ENCODE peak calls at places on chromosomes 1 and 21, in seven cellular contexts. One of them, this sample, is unnamed.

GRCh38 chr1:17274186-17275170 is 25.6 kb downstream of the PADI3 start:
- DNase-seq in heart right ventricle: no peak
- DNase-seq in PC-9: peak
- DNase-seq in HepG2: peak
- DNase-seq in brain microvascular endothelial cell: peak
- DNase-seq in heart left ventricle: no peak
- DNase-seq in SJSA1: peak
- DNase-seq in this sample: no peak

GRCh38 chr1:30179942-30180543 is 543.3 kb downstream of the MATN1 start:
- DNase-seq in heart right ventricle: no peak
- DNase-seq in PC-9: no peak
- DNase-seq in HepG2: no peak
- DNase-seq in brain microvascular endothelial cell: no peak
- DNase-seq in heart left ventricle: no peak
- DNase-seq in SJSA1: no peak
- DNase-seq in this sample: no peak

GRCh38 chr1:104780470-104781078 is 1030.9 kb downstream of the AMY1C start:
- DNase-seq in heart right ventricle: no peak
- DNase-seq in PC-9: no peak
- DNase-seq in HepG2: peak
- DNase-seq in brain microvascular endothelial cell: peak
- DNase-seq in heart left ventricle: no peak
- DNase-seq in SJSA1: no peak
- DNase-seq in this sample: no peak

GRCh38 chr1:82401116-82401515 is 600.4 kb downstream of the ADGRL2 start:
- DNase-seq in heart right ventricle: no peak
- DNase-seq in PC-9: no peak
- DNase-seq in HepG2: no peak
- DNase-seq in brain microvascular endothelial cell: no peak
- DNase-seq in heart left ventricle: no peak
- DNase-seq in SJSA1: no peak
- DNase-seq in this sample: no peak

GRCh38 chr21:41226853-41227252 is 58.9 kb downstream of the BACE2 start:
- DNase-seq in heart right ventricle: no peak
- DNase-seq in PC-9: no peak
- DNase-seq in HepG2: no peak
- DNase-seq in brain microvascular endothelial cell: no peak
- DNase-seq in heart left ventricle: no peak
- DNase-seq in SJSA1: no peak
- DNase-seq in this sample: no peak

GRCh38 chr1:230103341-230104173 is 36.5 kb downstream of the GALNT2 start:
- DNase-seq in heart right ventricle: no peak
- DNase-seq in PC-9: no peak
- DNase-seq in HepG2: no peak
- DNase-seq in brain microvascular endothelial cell: no peak
- DNase-seq in heart left ventricle: no peak
- DNase-seq in SJSA1: no peak
- DNase-seq in this sample: no peak

GRCh38 chr21:31873275-31873695 is 465 bp downstream of the HUNK start:
- DNase-seq in heart right ventricle: peak
- DNase-seq in PC-9: no peak
- DNase-seq in HepG2: no peak
- DNase-seq in brain microvascular endothelial cell: no peak
- DNase-seq in heart left ventricle: no peak
- DNase-seq in SJSA1: no peak
- DNase-seq in this sample: no peak

GRCh38 chr1:55725378-55725777 is 510.2 kb upstream of the USP24 start:
- DNase-seq in heart right ventricle: no peak
- DNase-seq in PC-9: peak
- DNase-seq in HepG2: no peak
- DNase-seq in brain microvascular endothelial cell: peak
- DNase-seq in heart left ventricle: no peak
- DNase-seq in SJSA1: no peak
- DNase-seq in this sample: peak

GRCh38 chr1:66436378-66437135 is 97.4 kb upstream of the SGIP1 start:
- DNase-seq in heart right ventricle: no peak
- DNase-seq in PC-9: no peak
- DNase-seq in HepG2: no peak
- DNase-seq in brain microvascular endothelial cell: peak
- DNase-seq in heart left ventricle: no peak
- DNase-seq in SJSA1: peak
- DNase-seq in this sample: peak

GRCh38 chr1:7410156-7410555 is 360.9 kb upstream of the VAMP3 start:
- DNase-seq in heart right ventricle: no peak
- DNase-seq in PC-9: no peak
- DNase-seq in HepG2: no peak
- DNase-seq in brain microvascular endothelial cell: no peak
- DNase-seq in heart left ventricle: no peak
- DNase-seq in SJSA1: peak
- DNase-seq in this sample: no peak

GRCh38 chr1:117164209-117164608 is 42.7 kb upstream of the TRIM45 start:
- DNase-seq in heart right ventricle: peak
- DNase-seq in PC-9: no peak
- DNase-seq in HepG2: no peak
- DNase-seq in brain microvascular endothelial cell: no peak
- DNase-seq in heart left ventricle: no peak
- DNase-seq in SJSA1: no peak
- DNase-seq in this sample: no peak

GRCh38 chr1:167476061-167476460 is 42.3 kb downstream of the CD247 start:
- DNase-seq in heart right ventricle: no peak
- DNase-seq in PC-9: no peak
- DNase-seq in HepG2: no peak
- DNase-seq in brain microvascular endothelial cell: no peak
- DNase-seq in heart left ventricle: no peak
- DNase-seq in SJSA1: no peak
- DNase-seq in this sample: no peak

GRCh38 chr1:57966751-57967406 is 543.0 kb upstream of the DAB1 start:
- DNase-seq in heart right ventricle: no peak
- DNase-seq in PC-9: no peak
- DNase-seq in HepG2: no peak
- DNase-seq in brain microvascular endothelial cell: peak
- DNase-seq in heart left ventricle: no peak
- DNase-seq in SJSA1: no peak
- DNase-seq in this sample: no peak

GRCh38 chr21:15631342-15631741 is 98.4 kb upstream of the USP25 start:
- DNase-seq in heart right ventricle: no peak
- DNase-seq in PC-9: no peak
- DNase-seq in HepG2: no peak
- DNase-seq in brain microvascular endothelial cell: peak
- DNase-seq in heart left ventricle: no peak
- DNase-seq in SJSA1: no peak
- DNase-seq in this sample: no peak

GRCh38 chr1:68442006-68442405 is 7.7 kb downstream of the RPE65 start:
- DNase-seq in heart right ventricle: no peak
- DNase-seq in PC-9: no peak
- DNase-seq in HepG2: no peak
- DNase-seq in brain microvascular endothelial cell: no peak
- DNase-seq in heart left ventricle: no peak
- DNase-seq in SJSA1: no peak
- DNase-seq in this sample: no peak

GRCh38 chr1:8969937-8970336 is 24.3 kb downstream of the CA6 start:
- DNase-seq in heart right ventricle: no peak
- DNase-seq in PC-9: no peak
- DNase-seq in HepG2: no peak
- DNase-seq in brain microvascular endothelial cell: no peak
- DNase-seq in heart left ventricle: no peak
- DNase-seq in SJSA1: no peak
- DNase-seq in this sample: no peak

GRCh38 chr1:207024202-207025143 is 8.1 kb downstream of the C1orf116 start:
- DNase-seq in heart right ventricle: no peak
- DNase-seq in PC-9: no peak
- DNase-seq in HepG2: no peak
- DNase-seq in brain microvascular endothelial cell: no peak
- DNase-seq in heart left ventricle: no peak
- DNase-seq in SJSA1: no peak
- DNase-seq in this sample: no peak

GRCh38 chr1:21799730-21800129 is 12.3 kb upstream of the LDLRAD2 start:
- DNase-seq in heart right ventricle: no peak
- DNase-seq in PC-9: no peak
- DNase-seq in HepG2: no peak
- DNase-seq in brain microvascular endothelial cell: no peak
- DNase-seq in heart left ventricle: no peak
- DNase-seq in SJSA1: no peak
- DNase-seq in this sample: no peak

GRCh38 chr1:22808186-22808845 is 97.7 kb downstream of the EPHB2 start:
- DNase-seq in heart right ventricle: no peak
- DNase-seq in PC-9: no peak
- DNase-seq in HepG2: no peak
- DNase-seq in brain microvascular endothelial cell: peak
- DNase-seq in heart left ventricle: peak
- DNase-seq in SJSA1: no peak
- DNase-seq in this sample: no peak

GRCh38 chr1:212288614-212289013 is 3.4 kb downstream of the PPP2R5A start:
- DNase-seq in heart right ventricle: no peak
- DNase-seq in PC-9: no peak
- DNase-seq in HepG2: no peak
- DNase-seq in brain microvascular endothelial cell: no peak
- DNase-seq in heart left ventricle: no peak
- DNase-seq in SJSA1: no peak
- DNase-seq in this sample: no peak

GRCh38 chr1:36137226-36137625 is 12.1 kb downstream of the TRAPPC3 start:
- DNase-seq in heart right ventricle: no peak
- DNase-seq in PC-9: no peak
- DNase-seq in HepG2: no peak
- DNase-seq in brain microvascular endothelial cell: no peak
- DNase-seq in heart left ventricle: no peak
- DNase-seq in SJSA1: no peak
- DNase-seq in this sample: no peak

GRCh38 chr1:93177991-93178390 is 2.2 kb downstream of the TMED5 start:
- DNase-seq in heart right ventricle: no peak
- DNase-seq in PC-9: peak
- DNase-seq in HepG2: no peak
- DNase-seq in brain microvascular endothelial cell: no peak
- DNase-seq in heart left ventricle: no peak
- DNase-seq in SJSA1: no peak
- DNase-seq in this sample: no peak

GRCh38 chr1:20390589-20391331 is 95.2 kb downstream of the CAMK2N1 start:
- DNase-seq in heart right ventricle: no peak
- DNase-seq in PC-9: peak
- DNase-seq in HepG2: no peak
- DNase-seq in brain microvascular endothelial cell: no peak
- DNase-seq in heart left ventricle: no peak
- DNase-seq in SJSA1: no peak
- DNase-seq in this sample: no peak

GRCh38 chr1:94120591-94120901 is 402 bp downstream of the ABCA4 start:
- DNase-seq in heart right ventricle: no peak
- DNase-seq in PC-9: no peak
- DNase-seq in HepG2: no peak
- DNase-seq in brain microvascular endothelial cell: no peak
- DNase-seq in heart left ventricle: no peak
- DNase-seq in SJSA1: no peak
- DNase-seq in this sample: no peak

GRCh38 chr1:31934706-31935629 is 3.2 kb downstream of the PTP4A2 start:
- DNase-seq in heart right ventricle: no peak
- DNase-seq in PC-9: peak
- DNase-seq in HepG2: no peak
- DNase-seq in brain microvascular endothelial cell: no peak
- DNase-seq in heart left ventricle: no peak
- DNase-seq in SJSA1: no peak
- DNase-seq in this sample: no peak

GRCh38 chr1:24724345-24725208 is 20.7 kb upstream of the CLIC4 start:
- DNase-seq in heart right ventricle: no peak
- DNase-seq in PC-9: peak
- DNase-seq in HepG2: peak
- DNase-seq in brain microvascular endothelial cell: peak
- DNase-seq in heart left ventricle: no peak
- DNase-seq in SJSA1: peak
- DNase-seq in this sample: no peak
- H3K27ac ChIP-seq in heart right ventricle: peak
- H3K27ac ChIP-seq in PC-9: peak
- H3K27ac ChIP-seq in HepG2: peak
- H3K27ac ChIP-seq in brain microvascular endothelial cell: peak
- H3K27ac ChIP-seq in heart left ventricle: peak
- H3K27ac ChIP-seq in SJSA1: peak
- H3K27ac ChIP-seq in this sample: no peak

GRCh38 chr1:42936309-42937078 is 22.2 kb downstream of the SLC2A1 start:
- DNase-seq in heart right ventricle: no peak
- DNase-seq in PC-9: peak
- DNase-seq in HepG2: no peak
- DNase-seq in brain microvascular endothelial cell: no peak
- DNase-seq in heart left ventricle: no peak
- DNase-seq in SJSA1: peak
- DNase-seq in this sample: peak
- H3K27ac ChIP-seq in heart right ventricle: no peak
- H3K27ac ChIP-seq in PC-9: peak
- H3K27ac ChIP-seq in HepG2: no peak
- H3K27ac ChIP-seq in brain microvascular endothelial cell: peak
- H3K27ac ChIP-seq in heart left ventricle: no peak
- H3K27ac ChIP-seq in SJSA1: peak
- H3K27ac ChIP-seq in this sample: peak

DNA sequence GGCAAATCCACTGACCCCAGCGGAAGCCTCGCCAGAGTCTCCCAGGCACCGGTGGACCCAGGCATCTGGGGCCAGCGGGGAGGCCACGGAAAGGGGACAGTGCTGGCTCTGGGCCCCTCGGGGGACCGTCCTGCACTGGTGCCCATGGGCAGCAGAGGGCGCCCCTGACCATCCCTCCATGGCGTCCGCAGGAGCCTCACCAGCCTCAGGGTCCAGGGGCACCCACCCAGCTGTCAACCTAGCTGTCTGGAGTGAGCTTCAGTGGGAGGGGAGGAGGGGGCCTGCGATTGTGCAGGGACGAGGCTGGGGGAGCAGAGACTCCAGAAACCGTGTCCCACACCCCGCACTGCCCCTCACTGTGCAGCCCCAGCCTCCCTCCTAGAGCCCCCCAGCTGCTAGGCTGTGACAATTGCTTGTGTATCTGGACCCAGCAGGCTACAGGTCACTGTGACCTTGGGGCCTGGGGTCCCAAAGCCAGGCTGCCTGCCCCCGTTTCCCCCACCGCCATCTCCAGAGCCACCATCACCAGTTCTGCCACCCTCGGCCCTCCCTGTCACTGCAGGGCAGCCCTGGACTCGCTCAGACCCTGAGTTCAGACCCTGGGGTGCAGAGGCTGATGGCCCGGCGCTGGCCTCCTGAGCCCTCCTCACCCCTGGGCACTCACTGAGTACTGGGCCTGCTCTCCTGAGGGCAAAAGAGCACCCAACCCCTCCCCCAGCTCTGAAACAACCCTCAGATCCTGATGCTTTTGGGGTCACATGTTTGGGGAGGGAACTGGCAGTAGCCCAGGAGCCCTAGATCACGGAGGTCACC is 10.7 kb upstream of the COL6A1 start:
- DNase-seq in heart right ventricle: peak
- DNase-seq in PC-9: no peak
- DNase-seq in HepG2: peak
- DNase-seq in brain microvascular endothelial cell: no peak
- DNase-seq in heart left ventricle: peak
- DNase-seq in SJSA1: peak
- DNase-seq in this sample: no peak
- H3K27ac ChIP-seq in heart right ventricle: peak
- H3K27ac ChIP-seq in PC-9: no peak
- H3K27ac ChIP-seq in HepG2: no peak
- H3K27ac ChIP-seq in brain microvascular endothelial cell: no peak
- H3K27ac ChIP-seq in heart left ventricle: peak
- H3K27ac ChIP-seq in SJSA1: peak
- H3K27ac ChIP-seq in this sample: no peak

DNA sequence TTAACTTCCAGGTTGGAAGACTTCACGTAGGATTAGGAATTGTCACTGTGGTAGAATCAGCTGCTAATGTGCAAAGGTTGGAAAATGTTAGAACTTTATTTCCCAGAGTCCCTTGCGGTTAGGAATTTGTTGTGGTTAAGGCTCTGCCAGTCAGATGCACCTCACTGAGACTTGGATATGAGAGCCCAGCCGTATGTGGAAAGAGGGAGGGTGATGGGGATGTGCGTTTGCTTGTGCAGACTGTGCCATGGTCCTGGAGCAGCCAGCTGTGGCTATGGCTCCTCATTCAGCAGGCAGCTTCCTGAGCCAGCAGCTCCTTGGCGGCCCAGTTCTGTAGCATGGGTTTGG is 12.5 kb downstream of the S100A10 start:
- DNase-seq in heart right ventricle: no peak
- DNase-seq in PC-9: no peak
- DNase-seq in HepG2: no peak
- DNase-seq in brain microvascular endothelial cell: no peak
- DNase-seq in heart left ventricle: no peak
- DNase-seq in SJSA1: no peak
- DNase-seq in this sample: no peak
- H3K27ac ChIP-seq in heart right ventricle: no peak
- H3K27ac ChIP-seq in PC-9: peak
- H3K27ac ChIP-seq in HepG2: no peak
- H3K27ac ChIP-seq in brain microvascular endothelial cell: no peak
- H3K27ac ChIP-seq in heart left ventricle: no peak
- H3K27ac ChIP-seq in SJSA1: no peak
- H3K27ac ChIP-seq in this sample: peak

This sample was measured in epithelial cell of prostate.